ENCODE peak calls at places on chromosomes 13 and 19, in six cellular contexts. I, M, B, A, O and N are unnamed samples.

GRCh38 chr19:8655340-8655709 is 24.9 kb downstream of the NFILZ start:
- DNase-seq in I (no peak), M (no peak), B (no peak), A (no peak), O (no peak), N (peak)

GRCh38 chr19:48053856-48054255 is 10.0 kb upstream of the CABP5 start:
- DNase-seq in I (no peak), M (peak), B (no peak), A (no peak), O (no peak), N (peak)

GRCh38 chr19:50478901-50479715 is 2.5 kb upstream of the GARIN5A start:
- DNase-seq in I (no peak), M (peak), B (peak), A (peak), O (no peak), N (no peak)

GRCh38 chr13:80296638-80297037 is 44.3 kb downstream of the SPRY2 start:
- DNase-seq in I (no peak), M (no peak), B (no peak), A (no peak), O (no peak), N (no peak)

GRCh38 chr13:23715092-23715761 is 145.0 kb downstream of the TNFRSF19 start:
- DNase-seq in I (no peak), M (no peak), B (no peak), A (no peak), O (no peak), N (peak)

GRCh38 chr13:99347335-99347878 is 40.2 kb upstream of the GPR183 start:
- DNase-seq in I (no peak), M (no peak), B (no peak), A (no peak), O (no peak), N (no peak)

GRCh38 chr13:63124863-63125262 is 1709.2 kb upstream of the PCDH20 start:
- DNase-seq in I (no peak), M (peak), B (no peak), A (no peak), O (no peak), N (peak)

GRCh38 chr19:35468637-35469036 is 20.6 kb downstream of the FFAR2 start:
- DNase-seq in I (peak), M (peak), B (no peak), A (peak), O (peak), N (peak)

GRCh38 chr13:42409061-42409460 is 137.1 kb downstream of the AKAP11 start:
- DNase-seq in I (no peak), M (no peak), B (no peak), A (no peak), O (no peak), N (no peak)

GRCh38 chr19:13974073-13974472 is 21.8 kb downstream of the DCAF15 start:
- DNase-seq in I (no peak), M (no peak), B (no peak), A (no peak), O (peak), N (peak)

GRCh38 chr19:37334179-37335071 is 36.5 kb upstream of the ZNF527 start:
- DNase-seq in I (peak), M (peak), B (peak), A (peak), O (peak), N (no peak)

GRCh38 chr13:106532111-106532929 is 3.1 kb downstream of the EFNB2 start:
- DNase-seq in I (no peak), M (peak), B (no peak), A (peak), O (no peak), N (no peak)

GRCh38 chr19:38155453-38155852 is 68.6 kb downstream of the DPF1 start:
- DNase-seq in I (no peak), M (peak), B (no peak), A (no peak), O (no peak), N (no peak)

GRCh38 chr19:35202722-35203674 is 25.5 kb downstream of the FAM187B start:
- DNase-seq in I (no peak), M (no peak), B (no peak), A (no peak), O (no peak), N (no peak)

GRCh38 chr13:99926014-99926731 is 45.4 kb downstream of the ZIC5 start:
- DNase-seq in I (no peak), M (peak), B (no peak), A (peak), O (no peak), N (peak)

GRCh38 chr19:29667941-29668340 is 2.7 kb downstream of the PLEKHF1 start:
- DNase-seq in I (peak), M (peak), B (no peak), A (no peak), O (no peak), N (no peak)

GRCh38 chr13:76503756-76504155 is 382.4 kb downstream of the KCTD12 start:
- DNase-seq in I (no peak), M (no peak), B (no peak), A (no peak), O (no peak), N (peak)

GRCh38 chr13:64643066-64643465 is 2587.1 kb downstream of the PCDH9 start:
- DNase-seq in I (no peak), M (no peak), B (no peak), A (no peak), O (no peak), N (no peak)

GRCh38 chr13:112785419-112785856 is 95.6 kb downstream of the ATP11A start:
- DNase-seq in I (no peak), M (no peak), B (no peak), A (no peak), O (no peak), N (no peak)

GRCh38 chr13:112722433-112723250 is 32.8 kb downstream of the ATP11A start:
- DNase-seq in I (no peak), M (peak), B (no peak), A (peak), O (peak), N (peak)

GRCh38 chr19:37007587-37008220 is 70.5 kb upstream of the ZNF420 start:
- DNase-seq in I (peak), M (peak), B (peak), A (peak), O (peak), N (peak)

GRCh38 chr19:11421607-11422098 is 2.5 kb upstream of the RGL3 start:
- DNase-seq in I (peak), M (peak), B (no peak), A (peak), O (peak), N (peak)

GRCh38 chr13:39326471-39326870 is 276.5 kb downstream of the LHFPL6 start:
- DNase-seq in I (no peak), M (no peak), B (peak), A (no peak), O (no peak), N (no peak)

GRCh38 chr19:9906475-9907087 is 29.7 kb downstream of the OLFM2 start:
- DNase-seq in I (no peak), M (no peak), B (no peak), A (no peak), O (no peak), N (no peak)

GRCh38 chr13:43448605-43449004 is 338.2 kb downstream of the ENOX1 start:
- DNase-seq in I (no peak), M (no peak), B (no peak), A (no peak), O (no peak), N (no peak)

GRCh38 chr19:47991191-47991808 is 670 bp downstream of the BSPH1 start:
- DNase-seq in I (no peak), M (no peak), B (no peak), A (no peak), O (no peak), N (no peak)

GRCh38 chr13:48235100-48235813 is 2.3 kb downstream of the ITM2B start:
- DNase-seq in I (no peak), M (peak), B (no peak), A (peak), O (no peak), N (peak)

GRCh38 chr13:48942131-48942530 is 33.6 kb upstream of the FNDC3A start:
- DNase-seq in I (no peak), M (peak), B (no peak), A (peak), O (no peak), N (no peak)

GRCh38 chr13:24087611-24088235 is 72.8 kb upstream of the SPATA13 start:
- DNase-seq in I (no peak), M (no peak), B (no peak), A (no peak), O (peak), N (peak)

GRCh38 chr19:54673222-54673621 is 10.4 kb downstream of the LILRB4 start:
- DNase-seq in I (no peak), M (no peak), B (no peak), A (no peak), O (no peak), N (no peak)

GRCh38 chr19:8403098-8403819 is 9.8 kb upstream of the MARCHF2 start:
- DNase-seq in I (no peak), M (no peak), B (no peak), A (no peak), O (no peak), N (no peak)

GRCh38 chr13:39245688-39246087 is 207.4 kb downstream of the NHLRC3 start:
- DNase-seq in I (no peak), M (no peak), B (no peak), A (no peak), O (no peak), N (no peak)

GRCh38 chr13:114032121-114032799 is 58.4 kb upstream of the C13orf46 start:
- DNase-seq in I (no peak), M (peak), B (no peak), A (peak), O (no peak), N (no peak)

GRCh38 chr13:81577601-81578000 is 1236.7 kb upstream of the SPRY2 start:
- DNase-seq in I (no peak), M (no peak), B (no peak), A (no peak), O (no peak), N (no peak)

GRCh38 chr19:13781547-13781946 is 7.3 kb downstream of the C19orf53 start:
- DNase-seq in I (no peak), M (peak), B (peak), A (peak), O (peak), N (peak)

GRCh38 chr13:80338781-80339577 is 1.9 kb downstream of the SPRY2 start:
- DNase-seq in I (no peak), M (peak), B (peak), A (peak), O (peak), N (peak)

GRCh38 chr19:18086590-18087138 is at the start of gene IL12RB1:
- DNase-seq in I (peak), M (no peak), B (no peak), A (no peak), O (no peak), N (peak)

GRCh38 chr13:20616059-20616797 is 49.3 kb downstream of the IFT88 start:
- DNase-seq in I (no peak), M (peak), B (peak), A (peak), O (no peak), N (peak)